ENCODE peak calls at places on chromosomes 13 and 19, in four cellular contexts. One of them, this sample, is unnamed.

GRCh38 chr13:44373601-44374347 is at the start of gene SERP2:
- DNase-seq in suprapubic skin: peak
- DNase-seq in adrenal gland: peak
- DNase-seq in breast epithelium: no peak
- DNase-seq in this sample: no peak

GRCh38 chr13:109955598-109955997 is 169.2 kb upstream of the IRS2 start:
- DNase-seq in suprapubic skin: no peak
- DNase-seq in adrenal gland: no peak
- DNase-seq in breast epithelium: no peak
- DNase-seq in this sample: no peak

GRCh38 chr19:19588546-19588945 is 29.9 kb downstream of the PBX4 start:
- DNase-seq in suprapubic skin: no peak
- DNase-seq in adrenal gland: no peak
- DNase-seq in breast epithelium: no peak
- DNase-seq in this sample: no peak

GRCh38 chr13:113061271-113061625 is 44.3 kb upstream of the F7 start:
- DNase-seq in suprapubic skin: peak
- DNase-seq in adrenal gland: no peak
- DNase-seq in breast epithelium: no peak
- DNase-seq in this sample: no peak

GRCh38 chr19:11335449-11336146 is 3.9 kb downstream of the RAB3D start:
- DNase-seq in suprapubic skin: no peak
- DNase-seq in adrenal gland: no peak
- DNase-seq in breast epithelium: no peak
- DNase-seq in this sample: no peak

GRCh38 chr19:33257828-33258227 is 32.2 kb upstream of the SLC7A10 start:
- DNase-seq in suprapubic skin: no peak
- DNase-seq in adrenal gland: no peak
- DNase-seq in breast epithelium: no peak
- DNase-seq in this sample: no peak

GRCh38 chr19:32691952-32692726 is 518 bp downstream of the NUDT19 start:
- DNase-seq in suprapubic skin: peak
- DNase-seq in adrenal gland: peak
- DNase-seq in breast epithelium: no peak
- DNase-seq in this sample: peak

GRCh38 chr19:33229962-33230361 is 4.3 kb upstream of the SLC7A10 start:
- DNase-seq in suprapubic skin: no peak
- DNase-seq in adrenal gland: no peak
- DNase-seq in breast epithelium: no peak
- DNase-seq in this sample: no peak

GRCh38 chr13:114248011-114248410 is 13.3 kb downstream of the CDC16 start:
- DNase-seq in suprapubic skin: no peak
- DNase-seq in adrenal gland: no peak
- DNase-seq in breast epithelium: no peak
- DNase-seq in this sample: no peak

GRCh38 chr13:27228131-27228530 is 23.2 kb upstream of the RPL21 start:
- DNase-seq in suprapubic skin: no peak
- DNase-seq in adrenal gland: no peak
- DNase-seq in breast epithelium: no peak
- DNase-seq in this sample: no peak

GRCh38 chr13:78722700-78723099 is 63.7 kb upstream of the OBI1 start:
- DNase-seq in suprapubic skin: no peak
- DNase-seq in adrenal gland: no peak
- DNase-seq in breast epithelium: no peak
- DNase-seq in this sample: no peak

GRCh38 chr13:77262198-77262597 is 64.7 kb downstream of the MYCBP2 start:
- DNase-seq in suprapubic skin: no peak
- DNase-seq in adrenal gland: no peak
- DNase-seq in breast epithelium: no peak
- DNase-seq in this sample: no peak

GRCh38 chr13:107301724-107302374 is 733.9 kb upstream of the ARGLU1 start:
- DNase-seq in suprapubic skin: no peak
- DNase-seq in adrenal gland: no peak
- DNase-seq in breast epithelium: no peak
- DNase-seq in this sample: no peak

GRCh38 chr13:93244141-93244917 is 17.7 kb downstream of the GPC6 start:
- DNase-seq in suprapubic skin: peak
- DNase-seq in adrenal gland: peak
- DNase-seq in breast epithelium: no peak
- DNase-seq in this sample: no peak

GRCh38 chr19:49704888-49705642 is 14.1 kb downstream of the CPT1C start:
- DNase-seq in suprapubic skin: no peak
- DNase-seq in adrenal gland: no peak
- DNase-seq in breast epithelium: no peak
- DNase-seq in this sample: no peak

GRCh38 chr13:113864303-113864890 is 521 bp upstream of the GAS6 start:
- DNase-seq in suprapubic skin: peak
- DNase-seq in adrenal gland: no peak
- DNase-seq in breast epithelium: peak
- DNase-seq in this sample: no peak

GRCh38 chr13:86318424-86318823 is 519.2 kb upstream of the SLITRK6 start:
- DNase-seq in suprapubic skin: no peak
- DNase-seq in adrenal gland: no peak
- DNase-seq in breast epithelium: no peak
- DNase-seq in this sample: no peak

GRCh38 chr13:81639984-81640582 is 1299.2 kb upstream of the SPRY2 start:
- DNase-seq in suprapubic skin: no peak
- DNase-seq in adrenal gland: no peak
- DNase-seq in breast epithelium: no peak
- DNase-seq in this sample: no peak

GRCh38 chr13:32419862-32420261 is 8.1 kb downstream of the N4BP2L1 start:
- DNase-seq in suprapubic skin: no peak
- DNase-seq in adrenal gland: no peak
- DNase-seq in breast epithelium: no peak
- DNase-seq in this sample: no peak
- TF ChIP-seq POLR2A in suprapubic skin: no peak
- TF ChIP-seq POLR2A in adrenal gland: no peak
- TF ChIP-seq POLR2A in breast epithelium: no peak
- TF ChIP-seq POLR2A in this sample: no peak

GRCh38 chr13:40338217-40338616 is 328.2 kb downstream of the FOXO1 start:
- DNase-seq in suprapubic skin: no peak
- DNase-seq in adrenal gland: no peak
- DNase-seq in breast epithelium: no peak
- DNase-seq in this sample: no peak
- H3K4me3 ChIP-seq in suprapubic skin: no peak
- H3K4me3 ChIP-seq in adrenal gland: no peak
- H3K4me3 ChIP-seq in breast epithelium: no peak
- H3K4me3 ChIP-seq in this sample: no peak

DNA sequence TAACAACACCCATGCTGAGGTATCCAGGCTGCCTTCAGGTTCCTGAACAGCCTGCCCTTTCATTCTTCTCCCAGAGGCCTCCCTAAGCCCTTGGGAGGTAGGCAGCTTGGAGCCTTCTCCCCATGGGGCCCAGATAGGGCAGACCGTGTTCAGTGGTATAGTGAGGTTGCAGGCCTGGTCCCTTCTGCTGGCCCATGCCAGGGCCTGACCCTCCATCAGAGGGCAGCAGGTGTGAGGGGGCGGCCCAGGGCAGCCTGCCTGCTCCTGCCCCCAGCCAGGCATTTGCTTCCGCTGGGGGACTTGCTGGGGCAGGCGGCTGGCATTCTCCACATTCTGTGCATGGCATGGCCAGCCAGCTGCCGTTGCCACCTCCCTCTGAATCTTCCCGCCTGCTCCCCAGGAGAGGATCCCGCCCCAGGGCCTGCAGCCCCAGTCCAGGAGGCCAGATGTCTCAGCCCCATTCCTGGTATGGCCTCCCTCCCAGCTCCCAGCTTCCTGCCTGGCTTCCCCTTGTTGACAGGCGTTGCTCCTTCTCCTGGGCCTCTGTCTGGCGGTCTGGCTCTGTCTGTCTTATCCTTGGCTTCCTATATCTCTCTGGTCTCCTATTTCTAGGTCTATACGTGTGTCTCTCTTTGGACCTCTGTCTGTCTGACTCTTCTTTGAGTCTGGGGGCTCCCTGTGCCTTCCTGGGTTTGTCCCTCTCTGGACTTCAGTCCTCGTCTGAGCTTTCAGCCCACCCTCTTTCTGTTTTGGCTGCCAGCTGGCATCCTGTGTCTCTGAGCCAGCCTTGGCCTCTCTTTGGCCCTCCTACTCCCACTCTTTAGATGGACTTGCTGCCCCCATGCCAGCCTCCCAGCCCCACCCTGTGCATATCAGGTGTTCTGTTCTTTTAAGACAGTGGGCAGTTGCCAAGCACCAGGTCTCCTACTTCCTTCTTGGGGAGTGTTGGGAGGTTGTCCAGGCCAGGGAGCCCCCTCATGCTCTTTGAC is 9.1 kb downstream of the CIC start:
- DNase-seq in suprapubic skin: peak
- DNase-seq in adrenal gland: peak
- DNase-seq in breast epithelium: peak
- DNase-seq in this sample: no peak
- TF ChIP-seq POLR2A in suprapubic skin: no peak
- TF ChIP-seq POLR2A in adrenal gland: no peak
- TF ChIP-seq POLR2A in breast epithelium: no peak
- TF ChIP-seq POLR2A in this sample: no peak

GRCh38 chr19:15285896-15286591 is 46.3 kb downstream of the BRD4 start:
- DNase-seq in suprapubic skin: no peak
- DNase-seq in adrenal gland: no peak
- DNase-seq in breast epithelium: no peak
- DNase-seq in this sample: no peak

GRCh38 chr19:15286688-15287355 is 45.5 kb downstream of the BRD4 start:
- DNase-seq in suprapubic skin: no peak
- DNase-seq in adrenal gland: no peak
- DNase-seq in breast epithelium: no peak
- DNase-seq in this sample: no peak

GRCh38 chr19:15283141-15283885 is 49.0 kb downstream of the BRD4 start:
- DNase-seq in suprapubic skin: no peak
- DNase-seq in adrenal gland: peak
- DNase-seq in breast epithelium: no peak
- DNase-seq in this sample: no peak

GRCh38 chr19:15284091-15284490 is 48.2 kb downstream of the BRD4 start:
- DNase-seq in suprapubic skin: no peak
- DNase-seq in adrenal gland: no peak
- DNase-seq in breast epithelium: no peak
- DNase-seq in this sample: no peak

GRCh38 chr19:15284896-15285295 is 47.4 kb downstream of the BRD4 start:
- DNase-seq in suprapubic skin: no peak
- DNase-seq in adrenal gland: no peak
- DNase-seq in breast epithelium: no peak
- DNase-seq in this sample: no peak
- H3K4me3 ChIP-seq in suprapubic skin: no peak
- H3K4me3 ChIP-seq in adrenal gland: no peak
- H3K4me3 ChIP-seq in breast epithelium: no peak
- H3K4me3 ChIP-seq in this sample: no peak

DNA sequence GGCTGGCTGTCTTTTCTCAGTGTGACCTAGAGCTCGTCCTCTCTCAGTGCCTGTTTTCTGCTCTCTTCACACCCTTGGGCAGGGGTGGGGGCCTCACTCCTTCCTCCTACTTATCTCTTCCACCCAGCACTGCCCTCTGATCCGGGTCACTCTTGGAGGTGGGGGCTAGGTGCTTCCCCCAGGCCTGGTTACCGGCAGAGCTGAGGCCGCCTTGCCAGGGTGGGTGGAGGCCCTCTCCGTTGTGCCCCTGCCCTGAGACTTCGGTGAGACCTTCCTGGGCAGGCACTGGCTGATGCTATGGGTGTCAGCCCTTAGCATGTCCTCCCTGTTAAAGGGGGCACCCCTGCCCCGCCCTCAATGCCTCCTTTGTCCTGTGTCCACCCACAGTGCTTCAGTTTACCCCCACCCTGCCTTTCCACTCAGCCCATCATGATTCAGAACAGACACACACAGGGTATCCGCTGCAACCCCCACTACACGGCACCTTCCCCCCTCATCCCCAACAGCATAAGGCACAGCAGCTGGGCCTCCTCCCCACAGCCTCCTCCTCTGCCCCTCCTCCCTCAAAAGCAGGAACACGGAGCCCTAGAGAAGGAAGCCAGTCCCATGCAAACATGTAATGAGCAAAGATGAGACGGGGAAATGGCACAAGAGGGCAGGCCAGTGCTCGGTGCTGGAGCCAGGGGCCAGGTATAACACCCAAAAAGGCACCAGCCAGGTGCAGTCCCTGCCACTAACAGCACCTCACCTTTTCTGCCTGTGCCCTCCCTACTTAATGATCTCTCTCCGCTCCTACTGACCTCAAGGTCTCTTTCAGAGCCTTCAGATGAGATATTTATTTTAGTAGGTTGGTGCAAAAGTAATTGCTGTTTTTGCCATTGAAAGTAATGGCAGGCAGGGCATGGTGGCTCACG is 9.8 kb downstream of the ZGLP1 start:
- DNase-seq in suprapubic skin: no peak
- DNase-seq in adrenal gland: no peak
- DNase-seq in breast epithelium: no peak
- DNase-seq in this sample: no peak
- TF ChIP-seq POLR2A in suprapubic skin: no peak
- TF ChIP-seq POLR2A in adrenal gland: no peak
- TF ChIP-seq POLR2A in breast epithelium: no peak
- TF ChIP-seq POLR2A in this sample: no peak

DNA sequence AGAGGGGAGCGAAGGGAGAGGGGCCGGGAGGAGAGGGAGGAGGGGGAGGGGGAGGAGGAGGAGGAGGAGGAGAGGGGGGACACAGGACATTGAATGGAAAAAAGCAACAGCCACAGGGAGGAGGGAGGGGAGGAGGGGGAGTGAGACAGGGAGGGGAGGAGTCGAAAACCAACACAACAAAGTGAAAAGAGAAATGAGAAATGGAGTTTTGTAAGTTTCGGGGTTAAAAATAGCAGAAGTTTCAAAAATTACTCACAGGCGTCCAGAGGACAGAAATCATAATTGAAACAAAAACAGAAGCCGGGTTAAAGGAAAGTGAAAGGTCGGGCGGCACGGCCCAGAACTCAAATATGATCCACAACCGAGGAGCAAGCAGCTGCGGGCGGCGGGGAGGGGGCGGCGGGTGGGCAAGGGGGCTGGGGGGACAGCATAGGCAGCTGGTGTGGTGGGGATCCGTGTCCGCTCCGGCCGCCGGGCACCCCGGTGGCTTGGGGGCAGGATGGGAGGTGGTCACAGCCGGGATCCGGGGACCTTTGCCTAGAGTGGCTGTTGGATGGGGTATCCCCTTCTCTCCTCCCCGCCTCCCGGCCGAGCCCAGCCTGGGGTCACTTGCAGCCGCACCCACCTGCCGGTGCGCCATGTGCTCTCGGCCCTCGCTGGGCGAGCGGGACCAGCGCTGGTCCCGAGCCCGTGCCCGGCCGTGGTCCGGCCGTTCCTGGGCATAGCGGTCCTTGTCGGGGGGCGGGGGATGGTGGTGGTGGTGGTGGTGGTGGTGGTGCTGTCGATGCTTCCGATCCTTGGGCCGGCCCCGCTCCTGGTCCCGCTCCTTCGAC is 58.1 kb downstream of the IER2 start:
- DNase-seq in suprapubic skin: peak
- DNase-seq in adrenal gland: peak
- DNase-seq in breast epithelium: peak
- DNase-seq in this sample: no peak
- H3K4me3 ChIP-seq in suprapubic skin: peak
- H3K4me3 ChIP-seq in adrenal gland: peak
- H3K4me3 ChIP-seq in breast epithelium: peak
- H3K4me3 ChIP-seq in this sample: no peak